ENCODE peak calls at places on chromosomes 7 and 10, in nine cellular contexts. One of them, this sample, is unnamed.
A peak's percentile ranks its signal among the peaks of the same experiment; 100 is the strongest.

GRCh38 chr10:89548673-89549072 is 13.3 kb upstream of the SLC16A12 start:
- DNase-seq in PC-3: no peak
- DNase-seq in IMR-90: no peak
- DNase-seq in K562: no peak
- DNase-seq in heart right ventricle: no peak
- DNase-seq in spleen: no peak
- DNase-seq in cardiac muscle cell: no peak
- DNase-seq in esophagus muscularis mucosa: no peak
- DNase-seq in keratinocyte: no peak
- DNase-seq in this sample: no peak

GRCh38 chr10:86644412-86645110 is 9.8 kb upstream of the OPN4 start:
- DNase-seq in K562: no peak
- DNase-seq in IMR-90: peak; percentile 27
- DNase-seq in heart right ventricle: no peak
- DNase-seq in cardiac muscle cell: no peak
- DNase-seq in PC-3: no peak
- DNase-seq in keratinocyte: no peak
- DNase-seq in spleen: peak; percentile 56
- DNase-seq in esophagus muscularis mucosa: peak; percentile 88
- DNase-seq in this sample: peak; percentile 45

GRCh38 chr10:88879754-88880286 is at the start of gene STAMBPL1:
- DNase-seq in keratinocyte: no peak
- DNase-seq in cardiac muscle cell: no peak
- DNase-seq in PC-3: peak; percentile 27
- DNase-seq in K562: no peak
- DNase-seq in IMR-90: no peak
- DNase-seq in heart right ventricle: no peak
- DNase-seq in esophagus muscularis mucosa: peak; percentile 93
- DNase-seq in spleen: peak; percentile 94
- DNase-seq in this sample: peak; percentile 76

GRCh38 chr10:46228076-46229071 is 58.4 kb upstream of the ANTXRL start:
- DNase-seq in PC-3: peak; percentile 68
- DNase-seq in spleen: peak; percentile 86
- DNase-seq in IMR-90: peak; percentile 70
- DNase-seq in K562: peak; percentile 79
- DNase-seq in heart right ventricle: peak; percentile 76
- DNase-seq in keratinocyte: no peak
- DNase-seq in esophagus muscularis mucosa: no peak
- DNase-seq in cardiac muscle cell: peak; percentile 88
- DNase-seq in this sample: peak; percentile 81

GRCh38 chr7:131931368-131931767 is 374.9 kb upstream of the PODXL start:
- DNase-seq in esophagus muscularis mucosa: no peak
- DNase-seq in keratinocyte: no peak
- DNase-seq in cardiac muscle cell: no peak
- DNase-seq in heart right ventricle: no peak
- DNase-seq in PC-3: no peak
- DNase-seq in spleen: no peak
- DNase-seq in IMR-90: peak; percentile 1
- DNase-seq in K562: no peak
- DNase-seq in this sample: no peak

GRCh38 chr7:1666779-1667565 is 3.1 kb upstream of the ELFN1 start:
- DNase-seq in K562: no peak
- DNase-seq in IMR-90: no peak
- DNase-seq in spleen: peak; percentile 68
- DNase-seq in PC-3: no peak
- DNase-seq in heart right ventricle: no peak
- DNase-seq in esophagus muscularis mucosa: no peak
- DNase-seq in cardiac muscle cell: peak; percentile 77
- DNase-seq in keratinocyte: no peak
- DNase-seq in this sample: peak; percentile 38

GRCh38 chr7:16359201-16359600 is 62.1 kb downstream of the CRPPA start:
- DNase-seq in heart right ventricle: no peak
- DNase-seq in PC-3: no peak
- DNase-seq in spleen: no peak
- DNase-seq in IMR-90: no peak
- DNase-seq in keratinocyte: no peak
- DNase-seq in cardiac muscle cell: no peak
- DNase-seq in esophagus muscularis mucosa: no peak
- DNase-seq in K562: no peak
- DNase-seq in this sample: no peak

GRCh38 chr10:60394444-60394843 is 4.8 kb upstream of the ANK3 start:
- DNase-seq in keratinocyte: no peak
- DNase-seq in K562: no peak
- DNase-seq in heart right ventricle: no peak
- DNase-seq in esophagus muscularis mucosa: no peak
- DNase-seq in cardiac muscle cell: no peak
- DNase-seq in PC-3: no peak
- DNase-seq in spleen: no peak
- DNase-seq in IMR-90: no peak
- DNase-seq in this sample: no peak

GRCh38 chr7:28174901-28175661 is 5.5 kb downstream of the JAZF1 start:
- DNase-seq in heart right ventricle: no peak
- DNase-seq in cardiac muscle cell: no peak
- DNase-seq in IMR-90: no peak
- DNase-seq in esophagus muscularis mucosa: no peak
- DNase-seq in PC-3: no peak
- DNase-seq in K562: no peak
- DNase-seq in spleen: no peak
- DNase-seq in keratinocyte: no peak
- DNase-seq in this sample: no peak

GRCh38 chr7:137093198-137093597 is 224.7 kb downstream of the CHRM2 start:
- DNase-seq in K562: no peak
- DNase-seq in keratinocyte: no peak
- DNase-seq in esophagus muscularis mucosa: no peak
- DNase-seq in cardiac muscle cell: no peak
- DNase-seq in IMR-90: no peak
- DNase-seq in heart right ventricle: no peak
- DNase-seq in spleen: no peak
- DNase-seq in PC-3: no peak
- DNase-seq in this sample: no peak

GRCh38 chr10:98030093-98030821 is at the start of gene CRTAC1:
- DNase-seq in keratinocyte: no peak
- DNase-seq in K562: no peak
- DNase-seq in IMR-90: no peak
- DNase-seq in heart right ventricle: peak; percentile 38
- DNase-seq in esophagus muscularis mucosa: no peak
- DNase-seq in PC-3: no peak
- DNase-seq in spleen: no peak
- DNase-seq in cardiac muscle cell: peak; percentile 91
- DNase-seq in this sample: peak; percentile 94

GRCh38 chr7:151403764-151404163 is 6.1 kb downstream of the WDR86 start:
- DNase-seq in keratinocyte: no peak
- DNase-seq in spleen: peak; percentile 45
- DNase-seq in K562: peak; percentile 55
- DNase-seq in heart right ventricle: no peak
- DNase-seq in cardiac muscle cell: no peak
- DNase-seq in IMR-90: no peak
- DNase-seq in esophagus muscularis mucosa: no peak
- DNase-seq in PC-3: no peak
- DNase-seq in this sample: no peak

GRCh38 chr7:78510580-78511188 is 712.1 kb downstream of the PHTF2 start:
- DNase-seq in heart right ventricle: peak; percentile 6
- DNase-seq in IMR-90: peak; percentile 67
- DNase-seq in esophagus muscularis mucosa: no peak
- DNase-seq in spleen: no peak
- DNase-seq in keratinocyte: no peak
- DNase-seq in K562: no peak
- DNase-seq in PC-3: peak; percentile 47
- DNase-seq in cardiac muscle cell: peak; percentile 62
- DNase-seq in this sample: peak; percentile 49

GRCh38 chr7:20598479-20599419 is 16.7 kb upstream of the ABCB5 start:
- DNase-seq in K562: peak; percentile 27
- DNase-seq in IMR-90: peak; percentile 71
- DNase-seq in heart right ventricle: no peak
- DNase-seq in PC-3: peak; percentile 84
- DNase-seq in spleen: no peak
- DNase-seq in cardiac muscle cell: peak; percentile 64
- DNase-seq in esophagus muscularis mucosa: no peak
- DNase-seq in keratinocyte: peak; percentile 46
- DNase-seq in this sample: no peak

GRCh38 chr10:121077331-121077730 is 226.2 kb downstream of the WDR11 start:
- DNase-seq in PC-3: no peak
- DNase-seq in heart right ventricle: no peak
- DNase-seq in keratinocyte: no peak
- DNase-seq in spleen: no peak
- DNase-seq in IMR-90: no peak
- DNase-seq in esophagus muscularis mucosa: no peak
- DNase-seq in K562: no peak
- DNase-seq in cardiac muscle cell: peak; percentile 62
- DNase-seq in this sample: no peak

GRCh38 chr7:139423091-139423490 is 60.4 kb downstream of the KLRG2 start:
- DNase-seq in heart right ventricle: no peak
- DNase-seq in spleen: no peak
- DNase-seq in IMR-90: no peak
- DNase-seq in keratinocyte: no peak
- DNase-seq in cardiac muscle cell: no peak
- DNase-seq in esophagus muscularis mucosa: no peak
- DNase-seq in PC-3: no peak
- DNase-seq in K562: no peak
- DNase-seq in this sample: no peak

GRCh38 chr7:124992881-124993562 is 63.4 kb upstream of the POT1 start:
- DNase-seq in spleen: no peak
- DNase-seq in heart right ventricle: no peak
- DNase-seq in esophagus muscularis mucosa: no peak
- DNase-seq in keratinocyte: no peak
- DNase-seq in cardiac muscle cell: no peak
- DNase-seq in PC-3: peak; percentile 77
- DNase-seq in IMR-90: peak; percentile 92
- DNase-seq in K562: peak; percentile 19
- DNase-seq in this sample: no peak

GRCh38 chr7:7810380-7810779 is 92.0 kb upstream of the RPA3 start:
- DNase-seq in keratinocyte: no peak
- DNase-seq in IMR-90: no peak
- DNase-seq in K562: no peak
- DNase-seq in spleen: no peak
- DNase-seq in esophagus muscularis mucosa: no peak
- DNase-seq in PC-3: no peak
- DNase-seq in heart right ventricle: no peak
- DNase-seq in cardiac muscle cell: no peak
- DNase-seq in this sample: no peak

GRCh38 chr7:17680943-17681351 is 259.3 kb downstream of the SNX13 start:
- DNase-seq in K562: no peak
- DNase-seq in heart right ventricle: no peak
- DNase-seq in keratinocyte: no peak
- DNase-seq in IMR-90: peak; percentile 49
- DNase-seq in cardiac muscle cell: peak; percentile 22
- DNase-seq in PC-3: peak; percentile 79
- DNase-seq in esophagus muscularis mucosa: no peak
- DNase-seq in spleen: no peak
- DNase-seq in this sample: no peak

GRCh38 chr7:159030490-159031134 is 114.1 kb downstream of the VIPR2 start:
- DNase-seq in IMR-90: no peak
- DNase-seq in K562: peak; percentile 90
- DNase-seq in spleen: no peak
- DNase-seq in heart right ventricle: peak; percentile 60
- DNase-seq in keratinocyte: no peak
- DNase-seq in cardiac muscle cell: peak; percentile 70
- DNase-seq in esophagus muscularis mucosa: peak; percentile 93
- DNase-seq in PC-3: no peak
- DNase-seq in this sample: peak; percentile 85
- TF ChIP-seq CTCF in IMR-90: no peak
- TF ChIP-seq CTCF in K562: peak; percentile 79
- TF ChIP-seq CTCF in spleen: no peak
- TF ChIP-seq CTCF in heart right ventricle: peak; percentile 44
- TF ChIP-seq CTCF in keratinocyte: no peak
- TF ChIP-seq CTCF in cardiac muscle cell: peak; percentile 27
- TF ChIP-seq CTCF in esophagus muscularis mucosa: peak; percentile 43
- TF ChIP-seq CTCF in PC-3: peak; percentile 14
- TF ChIP-seq CTCF in this sample: peak; percentile 65

DNA sequence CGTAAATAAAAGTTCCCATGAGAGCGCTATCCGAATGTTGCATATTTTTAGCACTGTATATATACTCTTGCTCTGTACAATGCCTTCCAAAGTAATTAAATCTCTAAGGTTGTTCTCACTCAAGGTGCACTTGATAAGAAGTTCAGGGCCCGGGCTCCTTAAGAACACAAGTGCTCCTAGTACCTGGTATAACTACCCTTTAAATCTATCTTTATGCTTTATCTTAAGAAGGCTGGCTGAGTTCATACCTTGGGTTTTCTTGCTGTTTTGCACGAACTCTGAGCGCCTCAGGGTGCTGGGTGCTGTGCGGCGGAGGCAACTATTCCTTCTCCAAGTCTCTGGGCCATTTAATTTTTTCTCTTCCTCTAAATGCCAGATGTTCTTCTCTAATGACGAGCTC is 80.4 kb downstream of the DNMBP start:
- DNase-seq in keratinocyte: no peak
- DNase-seq in heart right ventricle: no peak
- DNase-seq in esophagus muscularis mucosa: no peak
- DNase-seq in cardiac muscle cell: no peak
- DNase-seq in K562: no peak
- DNase-seq in spleen: no peak
- DNase-seq in PC-3: no peak
- DNase-seq in IMR-90: no peak
- DNase-seq in this sample: no peak
- H3K4me3 ChIP-seq in keratinocyte: no peak overlapping the region
- H3K4me3 ChIP-seq in heart right ventricle: no peak overlapping the region
- H3K4me3 ChIP-seq in esophagus muscularis mucosa: no peak overlapping the region
- H3K4me3 ChIP-seq in cardiac muscle cell: no peak overlapping the region
- H3K4me3 ChIP-seq in K562: no peak overlapping the region
- H3K4me3 ChIP-seq in spleen: no peak overlapping the region
- H3K4me3 ChIP-seq in PC-3: no peak overlapping the region
- H3K4me3 ChIP-seq in IMR-90: no peak overlapping the region
- H3K4me3 ChIP-seq in this sample: no peak overlapping the region

DNA sequence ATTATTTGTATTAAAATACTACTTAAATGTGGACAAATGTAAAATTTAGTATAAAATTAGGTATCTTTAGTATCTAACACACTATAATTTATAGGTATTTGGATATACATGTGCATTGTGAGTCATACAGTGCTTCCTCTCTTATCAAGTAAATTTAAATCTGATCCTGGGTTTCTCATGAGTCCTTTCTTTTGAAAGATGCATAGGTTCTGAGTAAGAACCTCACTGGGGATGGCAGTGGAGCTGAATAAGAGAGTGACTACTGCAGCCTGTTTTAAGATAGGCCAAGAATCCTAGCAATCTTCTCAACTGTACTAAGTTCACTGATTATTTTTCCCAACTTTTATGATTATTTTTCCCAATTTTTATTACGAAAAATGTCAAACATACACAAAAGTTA is 16.2 kb downstream of the CEP55 start:
- DNase-seq in K562: no peak
- DNase-seq in cardiac muscle cell: no peak
- DNase-seq in IMR-90: peak; percentile 91
- DNase-seq in heart right ventricle: no peak
- DNase-seq in PC-3: peak; percentile 32
- DNase-seq in keratinocyte: no peak
- DNase-seq in spleen: no peak
- DNase-seq in esophagus muscularis mucosa: no peak
- DNase-seq in this sample: no peak
- H3K27ac ChIP-seq in K562: no peak overlapping the region
- H3K27ac ChIP-seq in cardiac muscle cell: no peak overlapping the region
- H3K27ac ChIP-seq in IMR-90: no peak overlapping the region
- H3K27ac ChIP-seq in heart right ventricle: no peak overlapping the region
- H3K27ac ChIP-seq in PC-3: peak overlapping the region; percentile 37
- H3K27ac ChIP-seq in keratinocyte: no peak overlapping the region
- H3K27ac ChIP-seq in spleen: no peak overlapping the region
- H3K27ac ChIP-seq in esophagus muscularis mucosa: no peak overlapping the region
- H3K27ac ChIP-seq in this sample: peak overlapping the region; percentile 85

DNA sequence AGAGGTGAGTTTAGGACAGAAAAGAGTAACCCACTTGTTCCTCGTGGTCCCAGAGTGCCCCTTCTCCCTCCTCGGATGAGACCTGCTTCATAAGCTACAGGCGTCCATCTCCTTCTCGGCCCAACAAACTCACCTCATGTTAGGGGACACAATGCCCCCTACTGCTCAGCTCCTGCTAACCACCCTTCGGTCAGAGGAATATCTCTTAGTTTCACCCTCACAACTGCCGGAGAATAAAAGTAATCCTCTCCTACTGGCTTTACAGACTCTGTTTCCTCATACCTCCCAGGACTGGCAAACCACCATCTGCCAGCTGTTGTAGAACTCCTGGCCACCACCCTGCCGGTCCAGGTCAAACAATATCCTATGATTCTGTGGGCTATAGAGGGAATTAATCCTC is 3.2 kb downstream of the AKR1B15 start:
- DNase-seq in IMR-90: peak; percentile 20
- DNase-seq in PC-3: no peak
- DNase-seq in esophagus muscularis mucosa: no peak
- DNase-seq in heart right ventricle: no peak
- DNase-seq in spleen: no peak
- DNase-seq in cardiac muscle cell: peak; percentile 29
- DNase-seq in K562: peak; percentile 25
- DNase-seq in keratinocyte: no peak
- DNase-seq in this sample: peak; percentile 83
- TF ChIP-seq CTCF in IMR-90: peak; percentile 28
- TF ChIP-seq CTCF in PC-3: peak; percentile 44
- TF ChIP-seq CTCF in esophagus muscularis mucosa: no peak
- TF ChIP-seq CTCF in heart right ventricle: no peak
- TF ChIP-seq CTCF in spleen: no peak
- TF ChIP-seq CTCF in cardiac muscle cell: peak; percentile 8
- TF ChIP-seq CTCF in K562: peak; percentile 66
- TF ChIP-seq CTCF in keratinocyte: peak; percentile 11
- TF ChIP-seq CTCF in this sample: peak; percentile 67

This sample was measured in WERI-Rb-1.